ENCODE peak calls at places on chromosome 7, in six cellular contexts. R is PC-3, E is tibial artery, L is GM10248, K is MM.1S, H is fibroblast of pulmonary artery. M is an unnamed sample.
A peak's percentile ranks its signal among the peaks of the same experiment; 100 is the strongest.

GRCh38 chr7:29141981-29142380 is 4.4 kb downstream of the CPVL start:
- DNase-seq in R (no peak), E (no peak), L (no peak), K (no peak), H (no peak), M (no peak)

GRCh38 chr7:24732646-24733413 is 24.4 kb downstream of the GSDME start:
- DNase-seq in R (peak; percentile 34), E (no peak), L (no peak), K (peak; percentile 94), H (peak; percentile 69), M (no peak)

GRCh38 chr7:128427289-128427891 is 17.6 kb upstream of the IMPDH1 start:
- DNase-seq in R (peak; percentile 78), E (no peak), L (peak; percentile 51), K (peak; percentile 72), H (peak; percentile 79), M (no peak)

GRCh38 chr7:139777948-139778841 is at the start of gene HIPK2:
- DNase-seq in R (peak; percentile 81), E (peak; percentile 75), L (peak; percentile 90), K (peak; percentile 84), H (peak; percentile 76), M (no peak)

GRCh38 chr7:156029460-156030007 is 217.3 kb upstream of the SHH start:
- DNase-seq in R (no peak), E (no peak), L (no peak), K (no peak), H (no peak), M (no peak)

GRCh38 chr7:97390052-97390451 is 272.6 kb downstream of the SDHAF3 start:
- DNase-seq in R (no peak), E (no peak), L (no peak), K (no peak), H (no peak), M (no peak)

GRCh38 chr7:77391230-77391629 is 24.9 kb downstream of the GSAP start:
- DNase-seq in R (no peak), E (no peak), L (peak; percentile 45), K (peak; percentile 49), H (no peak), M (no peak)

GRCh38 chr7:92359801-92360200 is 87.5 kb upstream of the GATAD1 start:
- DNase-seq in R (no peak), E (no peak), L (no peak), K (no peak), H (peak; percentile 19), M (no peak)

GRCh38 chr7:151503902-151504714 is 15.6 kb downstream of the RHEB start:
- DNase-seq in R (peak; percentile 73), E (peak; percentile 64), L (no peak), K (no peak), H (peak; percentile 93), M (no peak)

GRCh38 chr7:49398730-49399129 is 374.7 kb upstream of the VWC2 start:
- DNase-seq in R (peak; percentile 95), E (no peak), L (no peak), K (peak; percentile 66), H (peak; percentile 0), M (peak; percentile 52)

GRCh38 chr7:77409739-77410545 is 6.2 kb downstream of the GSAP start:
- DNase-seq in R (peak; percentile 81), E (peak; percentile 42), L (no peak), K (no peak), H (peak; percentile 89), M (peak; percentile 56)

GRCh38 chr7:119974972-119975371 is 298.0 kb upstream of the KCND2 start:
- DNase-seq in R (no peak), E (no peak), L (no peak), K (peak; percentile 65), H (peak; percentile 11), M (no peak)

GRCh38 chr7:16785846-16786245 is 19.0 kb downstream of the AGR2 start:
- DNase-seq in R (no peak), E (no peak), L (no peak), K (no peak), H (no peak), M (no peak)

GRCh38 chr7:81769891-81770818 is at the start of gene HGF:
- DNase-seq in R (peak; percentile 58), E (peak; percentile 75), L (no peak), K (no peak), H (peak; percentile 90), M (no peak)

GRCh38 chr7:48424731-48425130 is 253.5 kb downstream of the ABCA13 start:
- DNase-seq in R (peak; percentile 75), E (no peak), L (peak; percentile 26), K (peak; percentile 52), H (no peak), M (no peak)

GRCh38 chr7:7662527-7662926 is 22.0 kb downstream of the UMAD1 start:
- DNase-seq in R (peak; percentile 13), E (no peak), L (no peak), K (no peak), H (no peak), M (no peak)

GRCh38 chr7:141785711-141786552 is 4.1 kb upstream of the TAS2R5 start:
- DNase-seq in R (peak; percentile 69), E (no peak), L (peak; percentile 62), K (peak; percentile 78), H (peak; percentile 72), M (no peak)

GRCh38 chr7:23696916-23697441 is 13.0 kb upstream of the STK31 start:
- DNase-seq in R (peak; percentile 68), E (peak; percentile 41), L (peak; percentile 70), K (peak; percentile 63), H (peak; percentile 70), M (no peak)

GRCh38 chr7:157498690-157499089 is 161.9 kb downstream of the DNAJB6 start:
- DNase-seq in R (no peak), E (no peak), L (no peak), K (no peak), H (no peak), M (no peak)

GRCh38 chr7:15628876-15629275 is 57.6 kb downstream of the MEOX2 start:
- DNase-seq in R (peak; percentile 39), E (no peak), L (no peak), K (no peak), H (no peak), M (no peak)

GRCh38 chr7:44062180-44062902 is 3.0 kb downstream of the PGAM2 start:
- DNase-seq in R (no peak), E (peak; percentile 20), L (no peak), K (no peak), H (no peak), M (no peak)

GRCh38 chr7:537911-538634 is 18.4 kb upstream of the PDGFA start:
- DNase-seq in R (peak; percentile 92), E (no peak), L (no peak), K (no peak), H (peak; percentile 83), M (peak; percentile 78)

GRCh38 chr7:86884152-86884551 is 175.3 kb downstream of the ELAPOR2 start:
- DNase-seq in R (no peak), E (no peak), L (no peak), K (no peak), H (no peak), M (no peak)

GRCh38 chr7:133207687-133208086 is 45.2 kb upstream of the EXOC4 start:
- DNase-seq in R (no peak), E (no peak), L (peak; percentile 20), K (peak; percentile 21), H (peak; percentile 25), M (no peak)

GRCh38 chr7:44998153-44998871 is 1.7 kb upstream of the CCM2 start:
- DNase-seq in R (no peak), E (no peak), L (no peak), K (no peak), H (no peak), M (no peak)

GRCh38 chr7:4631664-4632171 is 50.4 kb upstream of the FOXK1 start:
- DNase-seq in R (peak; percentile 79), E (peak; percentile 91), L (no peak), K (no peak), H (peak; percentile 95), M (no peak)

GRCh38 chr7:118184392-118184899 is 482 bp downstream of the LSM8 start:
- DNase-seq in R (no peak), E (no peak), L (peak; percentile 6), K (peak; percentile 29), H (peak; percentile 10), M (no peak)

GRCh38 chr7:84271550-84271949 is 77.0 kb upstream of the SEMA3A start:
- DNase-seq in R (no peak), E (no peak), L (no peak), K (no peak), H (peak; percentile 57), M (no peak)

GRCh38 chr7:36653011-36653670 is 71.2 kb downstream of the AOAH start:
- DNase-seq in R (peak; percentile 68), E (no peak), L (no peak), K (no peak), H (peak; percentile 67), M (no peak)

GRCh38 chr7:50534690-50535290 is 30.4 kb downstream of the DDC start:
- DNase-seq in R (peak; percentile 98), E (no peak), L (no peak), K (no peak), H (peak; percentile 99), M (peak; percentile 88)

GRCh38 chr7:485188-486081 is 34.2 kb downstream of the PDGFA start:
- DNase-seq in R (peak; percentile 7), E (peak; percentile 7), L (no peak), K (no peak), H (no peak), M (no peak)

GRCh38 chr7:150379590-150380379 is 655 bp downstream of the ZNF775 start:
- DNase-seq in R (peak; percentile 22), E (no peak), L (no peak), K (peak; percentile 67), H (no peak), M (no peak)

GRCh38 chr7:150378853-150379589 is at the start of gene ZNF775:
- DNase-seq in R (peak; percentile 94), E (peak; percentile 96), L (peak; percentile 99), K (peak; percentile 99), H (peak; percentile 91), M (peak; percentile 40)

GRCh38 chr7:150376560-150376959 is 2.6 kb upstream of the ZNF775 start:
- DNase-seq in R (no peak), E (no peak), L (no peak), K (no peak), H (no peak), M (no peak)

GRCh38 chr7:150377116-150377979 is 1.8 kb upstream of the ZNF775 start:
- DNase-seq in R (no peak), E (no peak), L (no peak), K (peak; percentile 56), H (no peak), M (no peak)

GRCh38 chr7:150378115-150378852 is 846 bp upstream of the ZNF775 start:
- DNase-seq in R (peak; percentile 54), E (peak; percentile 32), L (peak; percentile 45), K (peak; percentile 91), H (peak; percentile 78), M (peak; percentile 60)
- TF ChIP-seq CTCF in R (peak; percentile 30), E (no peak), L (peak; percentile 35), K (peak; percentile 35), H (peak; percentile 20), M (no peak)

GRCh38 chr7:18225067-18225466 is 197.4 kb upstream of the PRPS1L1 start:
- DNase-seq in R (no peak), E (no peak), L (no peak), K (no peak), H (no peak), M (no peak)
- TF ChIP-seq CTCF in R (no peak), E (no peak), L (no peak), K (no peak), H (no peak), M (no peak)

GRCh38 chr7:100472121-100472851 is 6.7 kb downstream of the TSC22D4 start:
- DNase-seq in R (no peak), E (no peak), L (no peak), K (no peak), H (no peak), M (no peak)
- TF ChIP-seq CTCF in R (no peak), E (no peak), L (no peak), K (no peak), H (no peak), M (no peak)

GRCh38 chr7:1925973-1926907 is 256.2 kb downstream of the ELFN1 start:
- DNase-seq in R (no peak), E (no peak), L (no peak), K (no peak), H (no peak), M (no peak)
- TF ChIP-seq CTCF in R (no peak), E (no peak), L (no peak), K (no peak), H (no peak), M (no peak)